ENCODE peak calls at places on chromosomes 6 and 20, in five cellular contexts. M is fibroblast of lung, R is colonic mucosa, X is astrocyte of the spinal cord, J is psoas muscle. K is an unnamed sample.

GRCh38 chr20:20452254-20452676 is 84.4 kb downstream of the INSM1 start:
- DNase-seq in X (peak), R (peak), J (peak), M (peak), K (peak)

GRCh38 chr20:17871181-17871580 is 97.4 kb downstream of the SNX5 start:
- DNase-seq in X (no peak), M (no peak), J (no peak), R (no peak), K (peak)

GRCh38 chr6:79495246-79495645 is 42.0 kb downstream of the LCA5 start:
- DNase-seq in X (no peak), R (no peak), M (no peak), J (no peak), K (no peak)

GRCh38 chr6:105911106-105911629 is 175.0 kb upstream of the PRDM1 start:
- DNase-seq in J (no peak), M (no peak), X (no peak), R (no peak), K (no peak)

GRCh38 chr6:90406142-90406794 is 109.6 kb upstream of the BACH2 start:
- DNase-seq in J (no peak), M (peak), R (no peak), X (peak), K (no peak)

GRCh38 chr20:46127396-46128010 is 9.4 kb downstream of the CD40 start:
- DNase-seq in M (no peak), J (no peak), X (no peak), R (no peak), K (no peak)

GRCh38 chr6:36853325-36853724 is 14.1 kb upstream of the CPNE5 start:
- DNase-seq in X (peak), R (no peak), J (no peak), M (peak), K (peak)

GRCh38 chr20:17825949-17826843 is 126.4 kb downstream of the BANF2 start:
- DNase-seq in M (no peak), J (no peak), R (no peak), X (peak), K (peak)

GRCh38 chr6:37793067-37793466 is 26.5 kb upstream of the ZFAND3 start:
- DNase-seq in X (no peak), J (peak), M (no peak), R (no peak), K (no peak)

GRCh38 chr6:129402244-129402643 is 307.7 kb downstream of the ARHGAP18 start:
- DNase-seq in J (no peak), X (peak), M (peak), R (no peak), K (peak)

GRCh38 chr6:143100429-143100828 is 39.7 kb downstream of the AIG1 start:
- DNase-seq in J (no peak), M (no peak), R (no peak), X (no peak), K (no peak)

GRCh38 chr6:71405416-71405815 is 116.8 kb downstream of the OGFRL1 start:
- DNase-seq in R (no peak), X (no peak), J (no peak), M (no peak), K (no peak)

GRCh38 chr6:108497883-108498282 is 62.8 kb upstream of the FOXO3 start:
- DNase-seq in R (peak), M (peak), X (peak), J (no peak), K (peak)

GRCh38 chr20:62829231-62830230 is 12.7 kb downstream of the COL9A3 start:
- DNase-seq in M (no peak), R (no peak), X (no peak), J (no peak), K (no peak)

GRCh38 chr6:148757944-148758343 is 11.1 kb downstream of the UST start:
- DNase-seq in X (no peak), R (no peak), J (no peak), M (no peak), K (no peak)

GRCh38 chr6:132604635-132605150 is 15.2 kb upstream of the TAAR5 start:
- DNase-seq in X (no peak), R (no peak), M (no peak), J (no peak), K (no peak)

GRCh38 chr6:113464959-113465358 is 392.2 kb upstream of the MARCKS start:
- DNase-seq in J (no peak), X (peak), R (no peak), M (peak), K (peak)

GRCh38 chr20:59386819-59387218 is 86.4 kb downstream of the EDN3 start:
- DNase-seq in R (no peak), J (no peak), X (no peak), M (no peak), K (no peak)

GRCh38 chr6:86192123-86192522 is 549.4 kb upstream of the SYNCRIP start:
- DNase-seq in M (peak), J (no peak), X (no peak), R (no peak), K (no peak)

GRCh38 chr6:41367700-41368099 is 32.3 kb downstream of the NCR2 start:
- DNase-seq in R (peak), M (peak), J (no peak), X (peak), K (no peak)

GRCh38 chr6:30071858-30072257 is 3.7 kb downstream of the RNF39 start:
- DNase-seq in M (no peak), R (no peak), X (no peak), J (no peak), K (no peak)

GRCh38 chr20:47293524-47294157 is 62.9 kb downstream of the ZMYND8 start:
- DNase-seq in J (no peak), M (no peak), X (no peak), R (no peak), K (no peak)

GRCh38 chr6:135987226-135987625 is 135.7 kb downstream of the PDE7B start:
- DNase-seq in X (no peak), R (no peak), M (no peak), J (no peak), K (no peak)

GRCh38 chr6:3423439-3424184 is 33.2 kb downstream of the SLC22A23 start:
- DNase-seq in M (no peak), X (no peak), J (no peak), R (no peak), K (no peak)

GRCh38 chr6:129138739-129139405 is 255.9 kb downstream of the LAMA2 start:
- DNase-seq in M (no peak), R (no peak), X (no peak), J (no peak), K (no peak)

GRCh38 chr6:85347787-85348186 is 102.1 kb upstream of the NT5E start:
- DNase-seq in M (no peak), X (no peak), J (no peak), R (no peak), K (peak)

GRCh38 chr6:56889492-56889891 is 65.4 kb upstream of the BEND6 start:
- DNase-seq in R (no peak), J (no peak), M (no peak), X (no peak), K (no peak)

GRCh38 chr20:63652192-63652980 is 838 bp downstream of the STMN3 start:
- DNase-seq in X (no peak), R (no peak), J (peak), M (no peak), K (peak)

GRCh38 chr6:37926661-37927060 is 107.1 kb downstream of the ZFAND3 start:
- DNase-seq in X (no peak), R (no peak), M (no peak), J (no peak), K (no peak)

GRCh38 chr6:6837541-6838080 is 249.1 kb downstream of the LY86 start:
- DNase-seq in R (no peak), J (no peak), M (no peak), X (no peak), K (no peak)

GRCh38 chr20:34475979-34476736 is 40.1 kb upstream of the DYNLRB1 start:
- DNase-seq in M (peak), J (peak), R (peak), X (peak), K (peak)

GRCh38 chr6:54710430-54710829 is 136.1 kb upstream of the FAM83B start:
- DNase-seq in M (no peak), X (no peak), J (no peak), R (no peak), K (no peak)

GRCh38 chr20:2984956-2985661 is 58.3 kb upstream of the GNRH2 start:
- DNase-seq in R (no peak), J (no peak), X (peak), M (peak), K (peak)

GRCh38 chr6:43834528-43835145 is 64.6 kb downstream of the VEGFA start:
- DNase-seq in M (no peak), R (no peak), X (no peak), J (no peak), K (no peak)

GRCh38 chr6:132666118-132666517 is 7.1 kb upstream of the TAAR1 start:
- DNase-seq in R (no peak), J (no peak), X (no peak), M (no peak), K (no peak)

GRCh38 chr20:50434653-50435396 is 75.4 kb upstream of the PTPN1 start:
- DNase-seq in M (peak), J (no peak), X (peak), R (no peak), K (peak)

GRCh38 chr20:22492497-22492896 is 91.9 kb downstream of the FOXA2 start:
- DNase-seq in J (no peak), R (no peak), M (no peak), X (no peak), K (no peak)

GRCh38 chr20:41149679-41150131 is 12.4 kb downstream of the PLCG1 start:
- DNase-seq in X (peak), J (peak), M (peak), R (peak), K (peak)

GRCh38 chr6:169723200-169723909 is 945 bp downstream of the PHF10 start:
- DNase-seq in R (peak), J (peak), X (peak), M (peak), K (peak)

GRCh38 chr20:61373055-61373399 is 121.0 kb downstream of the CDH4 start:
- DNase-seq in X (no peak), R (no peak), M (no peak), J (no peak), K (no peak)

GRCh38 chr20:61372151-61373054 is 120.3 kb downstream of the CDH4 start:
- DNase-seq in X (no peak), J (no peak), R (no peak), M (no peak), K (no peak)

GRCh38 chr20:61370841-61371303 is 118.8 kb downstream of the CDH4 start:
- DNase-seq in J (no peak), X (no peak), M (no peak), R (no peak), K (no peak)

GRCh38 chr20:61371501-61372150 is 119.6 kb downstream of the CDH4 start:
- DNase-seq in X (no peak), R (no peak), J (no peak), M (no peak), K (no peak)

GRCh38 chr20:61369731-61370520 is 117.9 kb downstream of the CDH4 start:
- DNase-seq in M (no peak), J (no peak), R (no peak), X (no peak), K (no peak)
- TF ChIP-seq CTCF in M (no peak), J (no peak), R (no peak), X (no peak), K (no peak)

GRCh38 chr6:31465185-31465536 is 32.8 kb upstream of the MICB start:
- DNase-seq in M (no peak), J (no peak), R (no peak), X (no peak), K (no peak)
- H3K4me3 ChIP-seq in M (no peak), J (peak), R (peak), X (no peak), K (no peak)

GRCh38 chr6:145798530-145798929 is 16.1 kb downstream of the FBXO30 start:
- DNase-seq in J (no peak), R (no peak), X (peak), M (peak), K (no peak)
- TF ChIP-seq CTCF in J (no peak), R (no peak), X (no peak), M (no peak), K (no peak)

GRCh38 chr6:150167479-150167873 is 24.6 kb downstream of the PPP1R14C start:
- DNase-seq in J (no peak), X (no peak), R (no peak), M (no peak), K (no peak)
- H3K4me3 ChIP-seq in J (no peak), X (no peak), R (no peak), M (no peak), K (no peak)

DNA sequence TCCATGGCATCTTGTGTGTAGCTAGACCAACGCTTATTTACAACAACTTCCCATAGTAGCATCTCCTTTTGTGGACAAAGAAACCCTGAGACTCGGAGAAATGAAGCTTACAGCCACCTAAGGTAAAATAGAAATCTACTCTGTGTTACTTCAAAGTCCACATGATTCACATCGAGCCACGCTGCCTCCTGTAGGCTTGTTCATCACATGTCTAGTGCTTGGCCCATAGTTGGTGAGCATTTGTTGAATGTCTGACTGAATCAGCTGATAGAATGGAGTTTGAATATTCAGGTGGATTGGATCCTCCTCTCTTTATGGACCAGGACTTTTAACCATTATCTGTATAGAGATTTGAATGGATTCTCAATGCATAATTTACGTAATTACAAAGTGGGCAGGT is 130.7 kb downstream of the CCDC170 start:
- DNase-seq in R (no peak), X (no peak), M (no peak), J (no peak), K (no peak)
- TF ChIP-seq CTCF in R (no peak), X (no peak), M (no peak), J (no peak), K (no peak)

DNA sequence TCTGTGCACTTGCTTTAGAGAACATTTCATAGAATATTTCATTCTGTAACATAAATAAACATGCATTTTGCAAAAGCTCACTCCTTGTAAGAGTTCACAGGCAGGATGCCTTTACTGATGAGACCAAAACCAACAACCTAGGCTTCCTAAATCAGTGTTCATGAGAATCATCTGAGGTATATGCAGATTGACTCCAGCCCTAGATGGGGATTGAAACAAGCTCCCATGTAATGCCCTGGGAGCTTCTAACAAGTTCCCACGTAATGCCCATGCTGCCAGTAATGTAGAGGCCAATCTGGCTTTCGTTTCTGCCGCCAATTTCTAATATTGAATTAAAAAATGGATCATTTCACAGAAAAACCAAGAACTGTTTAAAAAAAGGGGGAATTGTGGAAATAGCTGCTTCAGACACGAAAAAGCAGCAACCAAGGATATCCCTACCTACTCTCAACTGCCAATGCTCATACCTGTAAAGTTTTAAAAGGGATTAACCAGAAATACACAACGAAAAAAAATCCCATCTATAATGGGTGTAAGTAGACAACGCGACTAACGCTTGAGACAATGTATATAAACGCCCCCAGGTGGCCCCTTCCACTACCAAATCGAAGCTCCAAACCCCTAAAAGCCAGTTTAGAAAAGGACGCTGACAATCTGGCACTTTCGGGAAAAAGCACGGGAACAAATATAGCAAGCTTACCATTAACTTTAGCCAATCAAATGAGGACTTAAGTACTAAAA is 94.7 kb upstream of the BTN3A2 start:
- DNase-seq in X (peak), M (no peak), J (no peak), R (no peak), K (no peak)
- H3K4me3 ChIP-seq in X (peak), M (peak), J (no peak), R (peak), K (peak)

DNA sequence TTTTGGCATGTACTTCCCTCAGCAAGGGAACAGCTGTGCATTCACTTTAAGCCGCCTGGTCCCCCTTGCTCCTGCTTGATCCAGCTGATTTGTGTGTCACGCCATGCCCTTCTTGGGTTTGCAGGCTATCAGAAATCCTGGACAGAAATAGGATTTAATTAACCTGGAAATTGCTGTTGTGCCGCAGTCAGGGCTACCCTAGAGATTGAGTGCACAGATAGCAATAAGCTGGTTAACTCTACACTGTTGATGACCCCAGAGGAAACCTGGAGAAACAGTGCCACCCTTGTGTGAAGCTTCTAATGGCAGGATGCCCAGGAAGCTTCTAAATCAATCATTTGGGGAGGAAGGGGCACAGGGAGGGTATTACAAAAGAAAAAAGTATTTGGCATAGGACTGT is 199.0 kb downstream of the JARID2 start:
- DNase-seq in M (peak), J (no peak), X (no peak), R (no peak), K (no peak)
- TF ChIP-seq CTCF in M (no peak), J (no peak), X (no peak), R (no peak), K (no peak)

GRCh38 chr20:60804918-60805631 is 447.0 kb upstream of the CDH4 start:
- DNase-seq in M (no peak), X (no peak), R (no peak), J (no peak), K (no peak)
- H3K4me3 ChIP-seq in M (no peak), X (no peak), R (no peak), J (no peak), K (no peak)

K was measured in foreskin fibroblast.